ENCODE peak calls at places on chromosomes 12 and 14, in six cellular contexts. One of them, this sample, is unnamed.

GRCh38 chr12:120292661-120293531 is at the start of gene RNU4-1:
- DNase-seq in fibroblast of the aortic adventitia: peak
- DNase-seq in A549: peak
- DNase-seq in mammary epithelial cell: peak
- DNase-seq in A673: peak
- DNase-seq in endothelial cell: peak
- DNase-seq in this sample: peak

GRCh38 chr12:52311282-52311643 is 9.9 kb downstream of the KRT83 start:
- DNase-seq in endothelial cell: no peak
- DNase-seq in A549: no peak
- DNase-seq in mammary epithelial cell: no peak
- DNase-seq in A673: no peak
- DNase-seq in fibroblast of the aortic adventitia: peak
- DNase-seq in this sample: no peak

GRCh38 chr14:103370087-103370486 is 15.1 kb upstream of the MARK3 start:
- DNase-seq in A673: no peak
- DNase-seq in mammary epithelial cell: no peak
- DNase-seq in A549: no peak
- DNase-seq in endothelial cell: no peak
- DNase-seq in fibroblast of the aortic adventitia: no peak
- DNase-seq in this sample: no peak

GRCh38 chr12:102769323-102769916 is 147.6 kb downstream of the PAH start:
- DNase-seq in A673: peak
- DNase-seq in mammary epithelial cell: peak
- DNase-seq in A549: peak
- DNase-seq in endothelial cell: peak
- DNase-seq in fibroblast of the aortic adventitia: peak
- DNase-seq in this sample: peak

GRCh38 chr14:69863083-69863482 is 16.1 kb upstream of the SMOC1 start:
- DNase-seq in A549: no peak
- DNase-seq in fibroblast of the aortic adventitia: no peak
- DNase-seq in A673: no peak
- DNase-seq in mammary epithelial cell: peak
- DNase-seq in endothelial cell: no peak
- DNase-seq in this sample: no peak

GRCh38 chr14:71532349-71532748 is 399.9 kb upstream of the RGS6 start:
- DNase-seq in mammary epithelial cell: no peak
- DNase-seq in fibroblast of the aortic adventitia: peak
- DNase-seq in A673: no peak
- DNase-seq in A549: no peak
- DNase-seq in endothelial cell: no peak
- DNase-seq in this sample: no peak

GRCh38 chr14:90820958-90821357 is 4.7 kb upstream of the TTC7B start:
- DNase-seq in endothelial cell: no peak
- DNase-seq in A549: no peak
- DNase-seq in mammary epithelial cell: peak
- DNase-seq in A673: no peak
- DNase-seq in fibroblast of the aortic adventitia: peak
- DNase-seq in this sample: peak

GRCh38 chr12:4588916-4589315 is 26.9 kb downstream of the DYRK4 start:
- DNase-seq in fibroblast of the aortic adventitia: no peak
- DNase-seq in mammary epithelial cell: no peak
- DNase-seq in A673: no peak
- DNase-seq in endothelial cell: no peak
- DNase-seq in A549: no peak
- DNase-seq in this sample: no peak

GRCh38 chr12:98743362-98743953 is 98.4 kb downstream of the APAF1 start:
- DNase-seq in mammary epithelial cell: no peak
- DNase-seq in fibroblast of the aortic adventitia: no peak
- DNase-seq in A673: peak
- DNase-seq in A549: peak
- DNase-seq in endothelial cell: peak
- DNase-seq in this sample: peak

GRCh38 chr12:14314801-14315200 is 50.7 kb upstream of the ATF7IP start:
- DNase-seq in fibroblast of the aortic adventitia: no peak
- DNase-seq in A549: no peak
- DNase-seq in A673: no peak
- DNase-seq in mammary epithelial cell: no peak
- DNase-seq in endothelial cell: no peak
- DNase-seq in this sample: no peak

GRCh38 chr14:97513891-97514290 is 716.7 kb downstream of the VRK1 start:
- DNase-seq in mammary epithelial cell: no peak
- DNase-seq in A673: peak
- DNase-seq in fibroblast of the aortic adventitia: no peak
- DNase-seq in A549: no peak
- DNase-seq in endothelial cell: no peak
- DNase-seq in this sample: no peak

DNA sequence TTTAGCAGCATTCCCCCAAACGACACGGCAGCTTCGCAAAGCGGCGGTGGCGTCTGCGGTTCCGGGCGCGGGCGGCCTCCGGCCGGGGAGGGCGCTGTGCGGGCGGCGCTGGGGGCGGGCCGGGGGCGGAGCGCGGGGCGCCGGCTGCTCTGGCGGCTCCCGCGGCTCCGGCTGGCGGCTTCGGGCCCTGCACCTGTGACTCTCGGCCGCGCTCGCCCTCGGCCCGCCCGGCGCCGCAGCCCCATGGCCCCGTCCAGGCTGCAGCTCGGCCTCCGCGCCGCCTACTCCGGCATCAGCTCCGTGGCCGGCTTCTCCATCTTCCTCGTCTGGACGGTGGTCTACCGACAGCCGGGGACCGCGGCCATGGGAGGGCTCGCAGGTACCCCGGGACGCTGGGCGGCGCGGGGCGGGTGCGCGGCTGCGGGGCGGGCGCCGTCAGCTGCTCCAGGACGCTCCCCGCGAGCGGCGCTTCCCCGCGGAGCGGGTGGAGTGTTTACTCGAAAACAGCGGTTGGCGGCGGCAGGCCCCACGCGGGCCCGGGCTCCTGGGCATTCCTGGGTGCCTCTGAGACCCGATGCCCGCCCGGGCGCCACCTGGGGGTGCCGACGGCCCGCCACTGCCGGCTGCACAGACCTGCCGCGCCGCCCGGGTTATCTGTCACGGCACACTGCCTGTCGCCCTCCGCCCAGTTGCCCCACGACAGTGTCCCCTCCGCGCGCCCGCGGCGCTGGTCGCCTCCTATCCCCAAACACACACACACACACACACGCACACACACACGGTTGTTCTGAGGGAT is at the start of gene SLC48A1:
- DNase-seq in mammary epithelial cell: no peak
- DNase-seq in A549: peak
- DNase-seq in endothelial cell: peak
- DNase-seq in fibroblast of the aortic adventitia: peak
- DNase-seq in A673: peak
- DNase-seq in this sample: peak
- TF ChIP-seq CTCF in mammary epithelial cell: peak
- TF ChIP-seq CTCF in A549: peak
- TF ChIP-seq CTCF in endothelial cell: no peak
- TF ChIP-seq CTCF in fibroblast of the aortic adventitia: peak
- TF ChIP-seq CTCF in A673: peak
- TF ChIP-seq CTCF in this sample: peak

GRCh38 chr14:73339206-73339605 is 101.9 kb downstream of the PAPLN start:
- DNase-seq in endothelial cell: no peak
- DNase-seq in A673: no peak
- DNase-seq in A549: no peak
- DNase-seq in fibroblast of the aortic adventitia: no peak
- DNase-seq in mammary epithelial cell: no peak
- DNase-seq in this sample: no peak

GRCh38 chr14:73338551-73338950 is 101.2 kb downstream of the PAPLN start:
- DNase-seq in fibroblast of the aortic adventitia: no peak
- DNase-seq in A673: no peak
- DNase-seq in A549: no peak
- DNase-seq in endothelial cell: no peak
- DNase-seq in mammary epithelial cell: no peak
- DNase-seq in this sample: no peak

GRCh38 chr14:73339846-73340565 is 102.7 kb downstream of the PAPLN start:
- DNase-seq in A549: no peak
- DNase-seq in mammary epithelial cell: no peak
- DNase-seq in A673: no peak
- DNase-seq in endothelial cell: no peak
- DNase-seq in fibroblast of the aortic adventitia: no peak
- DNase-seq in this sample: no peak

GRCh38 chr14:73344304-73344703 is 107.0 kb downstream of the PAPLN start:
- DNase-seq in fibroblast of the aortic adventitia: peak
- DNase-seq in A549: no peak
- DNase-seq in mammary epithelial cell: no peak
- DNase-seq in A673: no peak
- DNase-seq in endothelial cell: no peak
- DNase-seq in this sample: no peak

DNA sequence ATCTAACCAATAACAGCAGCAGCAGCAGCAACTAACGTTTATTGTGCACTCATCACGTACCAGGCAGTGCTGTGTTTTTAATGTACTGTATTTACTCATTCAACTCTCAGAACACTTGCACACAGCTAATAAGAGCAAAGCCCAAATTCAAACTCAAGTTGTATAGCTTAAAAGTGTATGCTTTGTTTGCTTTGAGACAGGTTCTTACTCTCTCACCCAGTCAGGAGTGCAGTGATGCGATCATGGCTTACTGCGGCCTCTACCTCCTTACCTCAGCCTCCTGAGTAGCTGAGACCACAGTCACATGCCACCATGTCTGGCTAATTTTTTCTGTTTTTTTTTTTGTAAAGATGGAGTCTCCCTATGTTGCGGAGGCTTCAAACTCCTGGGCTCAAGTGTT is 105.4 kb downstream of the PAPLN start:
- DNase-seq in fibroblast of the aortic adventitia: no peak
- DNase-seq in mammary epithelial cell: no peak
- DNase-seq in endothelial cell: no peak
- DNase-seq in A549: no peak
- DNase-seq in A673: no peak
- DNase-seq in this sample: no peak
- TF ChIP-seq CTCF in fibroblast of the aortic adventitia: no peak
- TF ChIP-seq CTCF in mammary epithelial cell: no peak
- TF ChIP-seq CTCF in endothelial cell: no peak
- TF ChIP-seq CTCF in A549: no peak
- TF ChIP-seq CTCF in A673: no peak
- TF ChIP-seq CTCF in this sample: no peak

DNA sequence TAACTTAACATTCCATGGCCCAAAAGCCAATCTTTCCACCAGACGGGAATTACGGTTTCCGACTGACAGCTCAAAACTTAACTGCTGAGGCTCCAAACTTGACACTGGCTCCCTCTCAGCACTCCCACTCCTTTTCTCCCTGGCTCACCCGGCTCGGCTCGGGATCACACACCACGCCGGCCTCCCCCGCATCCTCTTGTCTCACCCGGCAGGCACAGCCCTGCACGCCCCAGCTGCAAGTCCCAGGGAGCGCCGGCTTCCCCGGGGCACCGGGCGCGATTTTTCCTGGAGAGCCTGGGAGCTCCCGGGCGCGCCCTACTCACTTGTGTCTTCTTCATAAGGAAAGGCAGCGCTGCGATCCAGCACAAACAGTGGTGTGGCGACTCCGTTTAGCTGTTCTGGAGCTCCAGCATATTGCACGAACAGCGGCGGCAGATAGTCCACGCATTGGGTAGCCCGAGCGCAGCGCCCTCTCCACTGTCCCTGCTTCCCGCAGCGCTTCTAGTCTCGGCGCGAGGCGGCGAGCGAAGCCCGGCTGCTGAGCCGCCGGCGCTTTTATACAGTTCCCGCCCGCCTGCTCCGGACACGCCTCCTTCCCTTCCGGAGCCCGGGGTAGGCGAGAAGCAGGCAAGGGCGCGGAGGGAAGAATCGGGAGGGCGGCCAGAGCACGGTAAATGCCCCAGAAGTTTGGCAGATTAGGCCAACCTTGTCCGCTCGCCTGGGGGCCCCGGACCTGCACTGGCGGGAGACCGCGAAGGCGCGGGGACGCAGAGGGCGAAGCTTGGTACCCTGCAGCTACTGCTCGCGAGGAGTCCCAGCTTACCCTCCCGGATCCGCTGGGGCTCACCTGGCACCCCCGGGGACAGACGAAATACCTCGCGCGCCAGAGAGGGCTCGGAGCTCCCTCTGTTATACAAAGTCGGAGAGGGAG is at the start of gene KITLG:
- DNase-seq in A549: peak
- DNase-seq in A673: peak
- DNase-seq in endothelial cell: peak
- DNase-seq in fibroblast of the aortic adventitia: peak
- DNase-seq in mammary epithelial cell: peak
- DNase-seq in this sample: peak
- TF ChIP-seq CTCF in A549: peak
- TF ChIP-seq CTCF in A673: peak
- TF ChIP-seq CTCF in endothelial cell: no peak
- TF ChIP-seq CTCF in fibroblast of the aortic adventitia: peak
- TF ChIP-seq CTCF in mammary epithelial cell: peak
- TF ChIP-seq CTCF in this sample: no peak

GRCh38 chr12:124738636-124739467 is 124.8 kb downstream of the SCARB1 start:
- DNase-seq in A549: no peak
- DNase-seq in mammary epithelial cell: peak
- DNase-seq in endothelial cell: no peak
- DNase-seq in fibroblast of the aortic adventitia: no peak
- DNase-seq in A673: no peak
- DNase-seq in this sample: no peak

GRCh38 chr12:124742111-124742510 is 121.6 kb downstream of the SCARB1 start:
- DNase-seq in mammary epithelial cell: no peak
- DNase-seq in fibroblast of the aortic adventitia: no peak
- DNase-seq in A673: no peak
- DNase-seq in A549: no peak
- DNase-seq in endothelial cell: no peak
- DNase-seq in this sample: no peak

GRCh38 chr12:124739953-124740561 is 123.6 kb downstream of the SCARB1 start:
- DNase-seq in A673: no peak
- DNase-seq in mammary epithelial cell: no peak
- DNase-seq in A549: peak
- DNase-seq in fibroblast of the aortic adventitia: no peak
- DNase-seq in endothelial cell: no peak
- DNase-seq in this sample: no peak

GRCh38 chr12:124741211-124741610 is 122.5 kb downstream of the SCARB1 start:
- DNase-seq in endothelial cell: no peak
- DNase-seq in mammary epithelial cell: no peak
- DNase-seq in A549: no peak
- DNase-seq in fibroblast of the aortic adventitia: no peak
- DNase-seq in A673: no peak
- DNase-seq in this sample: no peak

DNA sequence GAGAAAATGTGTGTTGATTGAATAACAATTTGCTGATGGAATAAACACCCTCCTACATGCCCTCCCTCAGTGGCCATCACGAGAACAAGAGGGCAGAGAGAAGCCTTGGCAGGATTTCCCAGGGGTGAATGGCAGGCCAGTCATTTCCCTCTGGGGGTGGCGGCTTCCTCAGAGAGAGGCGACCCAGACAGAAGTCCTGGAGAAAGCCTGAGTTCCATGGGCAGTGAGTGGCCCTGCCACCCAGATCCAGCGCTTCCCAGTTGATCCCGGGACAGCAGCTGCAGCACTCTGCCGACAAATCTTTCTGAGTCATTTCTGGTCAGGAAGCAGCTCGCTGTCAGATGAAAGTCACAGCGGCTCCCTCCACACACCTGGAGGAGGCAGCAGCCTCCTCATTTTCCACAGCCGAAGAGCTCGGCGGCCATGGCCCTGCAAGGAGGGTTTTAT is 123.0 kb downstream of the SCARB1 start:
- DNase-seq in A673: no peak
- DNase-seq in A549: peak
- DNase-seq in fibroblast of the aortic adventitia: no peak
- DNase-seq in endothelial cell: no peak
- DNase-seq in mammary epithelial cell: peak
- DNase-seq in this sample: peak
- TF ChIP-seq CTCF in A673: no peak
- TF ChIP-seq CTCF in A549: no peak
- TF ChIP-seq CTCF in fibroblast of the aortic adventitia: no peak
- TF ChIP-seq CTCF in endothelial cell: no peak
- TF ChIP-seq CTCF in mammary epithelial cell: peak
- TF ChIP-seq CTCF in this sample: peak

This sample was measured in GM13976.